ENCODE peak calls at places on chromosomes 16 and 17, in five cellular contexts. Z is transverse colon, J is mesenchymal stem cell, S is HFF-Myc, R is skeletal muscle cell. Q is an unnamed sample.

GRCh38 chr17:81967533-81968395 is 6.8 kb upstream of the NOTUM start:
- DNase-seq in Z (peak; percentile 80), R (no peak), J (peak; percentile 81), S (peak; percentile 24), Q (no peak)

GRCh38 chr16:55081622-55082593 is 151.2 kb downstream of the IRX5 start:
- DNase-seq in J (no peak), R (no peak), S (no peak), Z (no peak), Q (no peak)

GRCh38 chr17:4175921-4176802 is 33.2 kb downstream of the CYB5D2 start:
- DNase-seq in R (no peak), J (no peak), S (peak; percentile 67), Z (no peak), Q (no peak)

GRCh38 chr16:12646490-12647274 is 157.0 kb downstream of the CPPED1 start:
- DNase-seq in S (peak; percentile 33), J (peak; percentile 20), Z (no peak), R (no peak), Q (no peak)

GRCh38 chr16:85276258-85276657 is 164.0 kb upstream of the CIBAR2 start:
- DNase-seq in S (no peak), Z (no peak), J (no peak), R (no peak), Q (no peak)

GRCh38 chr16:50267651-50268050 is 1.3 kb downstream of the ADCY7 start:
- DNase-seq in R (no peak), S (no peak), J (no peak), Z (no peak), Q (no peak)

GRCh38 chr16:525123-525519 is 2.4 kb upstream of the CAPN15 start:
- DNase-seq in J (no peak), S (no peak), Z (no peak), R (no peak), Q (no peak)

GRCh38 chr17:74545456-74546230 is at the start of gene CD300C:
- DNase-seq in S (no peak), J (no peak), Z (no peak), R (no peak), Q (no peak)

GRCh38 chr16:14004719-14005315 is 66.3 kb upstream of the MRTFB start:
- DNase-seq in Z (no peak), S (no peak), R (no peak), J (no peak), Q (no peak)

GRCh38 chr16:14002416-14002815 is 68.7 kb upstream of the MRTFB start:
- DNase-seq in S (no peak), Z (no peak), J (no peak), R (no peak), Q (no peak)

GRCh38 chr16:14001521-14001920 is 69.6 kb upstream of the MRTFB start:
- DNase-seq in S (no peak), R (no peak), Z (no peak), J (no peak), Q (no peak)

GRCh38 chr16:14004031-14004718 is 66.9 kb upstream of the MRTFB start:
- DNase-seq in Z (no peak), S (no peak), R (no peak), J (no peak), Q (no peak)

GRCh38 chr16:14003119-14003570 is 68.0 kb upstream of the MRTFB start:
- DNase-seq in R (peak; percentile 58), J (peak; percentile 74), Z (peak; percentile 29), S (peak; percentile 66), Q (no peak)
- H3K4me3 ChIP-seq in R (peak overlapping the region; percentile 31), J (peak overlapping the region; percentile 65), Z (peak overlapping the region; percentile 30), S (peak overlapping the region; percentile 28), Q (peak overlapping the region; percentile 65)

GRCh38 chr17:42894283-42895184 is 6.1 kb upstream of the G6PC1 start:
- DNase-seq in R (no peak), J (no peak), S (no peak), Z (peak; percentile 71), Q (no peak)

GRCh38 chr17:42901535-42902229 is 1.1 kb downstream of the G6PC1 start:
- DNase-seq in R (no peak), Z (no peak), S (no peak), J (no peak), Q (no peak)

GRCh38 chr17:42900460-42901331 is at the start of gene G6PC1:
- DNase-seq in J (no peak), Z (no peak), R (no peak), S (no peak), Q (no peak)

GRCh38 chr17:42895185-42895555 is 5.4 kb upstream of the G6PC1 start:
- DNase-seq in S (peak; percentile 49), Z (peak; percentile 52), J (peak; percentile 68), R (peak; percentile 41), Q (no peak)

DNA sequence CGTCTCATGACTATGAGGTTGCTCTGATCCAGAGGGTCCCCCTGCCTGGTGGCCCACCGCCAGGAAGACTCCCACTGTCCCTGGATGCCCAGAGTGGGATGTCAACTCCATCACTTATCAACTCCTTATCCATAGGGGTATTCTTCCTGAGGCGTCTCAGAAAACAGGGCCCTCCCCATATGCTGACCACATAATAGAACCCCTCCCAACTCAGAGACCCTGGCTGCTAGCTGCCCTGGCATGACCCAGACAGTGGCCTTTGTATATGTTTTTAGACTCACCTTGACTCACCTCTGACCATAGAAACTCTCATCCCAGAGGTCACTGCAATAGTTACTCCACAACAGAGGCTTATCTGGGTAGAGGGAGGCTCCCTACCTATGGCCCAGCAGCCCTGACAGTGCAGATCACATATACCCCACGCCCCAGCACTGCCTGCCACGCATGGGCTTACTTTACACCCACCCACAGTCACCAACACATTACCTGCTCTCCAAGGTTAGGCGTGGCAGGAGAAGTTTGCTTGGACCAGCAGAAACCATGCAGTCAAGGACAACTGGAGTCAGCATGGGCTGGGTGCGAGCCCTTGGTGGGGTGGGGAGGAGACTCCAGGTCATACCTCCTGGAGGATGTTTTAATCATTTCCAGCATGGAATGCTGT is 2.3 kb upstream of the G6PC1 start:
- DNase-seq in S (no peak), J (no peak), Z (no peak), R (no peak), Q (no peak)
- H3K4me3 ChIP-seq in S (no peak overlapping the region), J (no peak overlapping the region), Z (no peak overlapping the region), R (no peak overlapping the region), Q (no peak overlapping the region)

GRCh38 chr16:30984669-30985400 is at the start of gene HSD3B7:
- DNase-seq in R (peak; percentile 30), J (peak; percentile 79), Z (peak; percentile 93), S (peak; percentile 41), Q (peak; percentile 10)
- H3K4me3 ChIP-seq in R (peak within 1 kb of the TSS; percentile 47), J (peak within 1 kb of the TSS; percentile 92), Z (peak within 1 kb of the TSS; percentile 54), S (peak within 1 kb of the TSS; percentile 30), Q (no peak within 1 kb of the TSS)

GRCh38 chr16:72464052-72464451 is 292.1 kb upstream of the PMFBP1 start:
- DNase-seq in Z (no peak), R (no peak), S (no peak), J (no peak), Q (no peak)
- H3K4me3 ChIP-seq in Z (no peak overlapping the region), R (no peak overlapping the region), S (no peak overlapping the region), J (no peak overlapping the region), Q (no peak overlapping the region)

Q was measured in SK-N-MC.